ENCODE peak calls at places on chromosome 2, in five cellular contexts. N, W, I, Z and Q are unnamed samples.

GRCh38 chr2:10392100-10392499 is 56.0 kb downstream of the ODC1 start:
- DNase-seq in I (no peak), W (no peak), Z (no peak), N (no peak), Q (no peak)

GRCh38 chr2:189287982-189288494 is 108.5 kb upstream of the COL5A2 start:
- DNase-seq in I (peak; percentile 10), Z (peak; percentile 31), W (no peak), N (no peak), Q (peak; percentile 12)

GRCh38 chr2:189440947-189441708 is at the start of gene WDR75:
- DNase-seq in Z (peak; percentile 74), I (peak; percentile 90), W (peak; percentile 87), N (peak; percentile 94), Q (peak; percentile 91)

GRCh38 chr2:120253021-120253882 is 600 bp downstream of the RALB start:
- DNase-seq in Z (peak; percentile 64), I (no peak), N (peak; percentile 90), W (no peak), Q (peak; percentile 70)

GRCh38 chr2:240449764-240450531 is 14.5 kb downstream of the GPC1 start:
- DNase-seq in W (no peak), Z (no peak), N (no peak), I (no peak), Q (no peak)

GRCh38 chr2:209451209-209451822 is 27.5 kb downstream of the MAP2 start:
- DNase-seq in I (no peak), Z (no peak), N (no peak), W (no peak), Q (no peak)

GRCh38 chr2:232937278-232937906 is 67.3 kb downstream of the SNORC start:
- DNase-seq in N (no peak), Z (peak; percentile 55), I (no peak), W (no peak), Q (peak; percentile 31)

GRCh38 chr2:40797115-40797514 is 345.2 kb upstream of the SLC8A1 start:
- DNase-seq in W (no peak), I (no peak), Z (no peak), N (no peak), Q (peak; percentile 14)

GRCh38 chr2:140990416-140990815 is 1140.4 kb downstream of the LRP1B start:
- DNase-seq in N (no peak), W (no peak), I (no peak), Z (no peak), Q (no peak)

GRCh38 chr2:140234176-140234575 is 1454.0 kb upstream of the NXPH2 start:
- DNase-seq in N (no peak), Z (no peak), W (no peak), I (no peak), Q (no peak)

GRCh38 chr2:218997730-218998129 is 4.5 kb upstream of the CRYBA2 start:
- DNase-seq in N (no peak), Z (no peak), W (no peak), I (peak; percentile 39), Q (no peak)

GRCh38 chr2:212957184-212957583 is 194.2 kb downstream of the IKZF2 start:
- DNase-seq in N (no peak), Z (no peak), W (no peak), I (no peak), Q (no peak)

GRCh38 chr2:196660264-196660663 is 20.7 kb downstream of the CCDC150 start:
- DNase-seq in I (no peak), N (no peak), Z (no peak), W (no peak), Q (no peak)

GRCh38 chr2:8550932-8551621 is 130.8 kb upstream of the ID2 start:
- DNase-seq in W (no peak), Z (no peak), N (no peak), I (no peak), Q (no peak)

GRCh38 chr2:237201461-237202287 is 116.0 kb downstream of the COPS8 start:
- DNase-seq in N (peak; percentile 81), Z (peak; percentile 80), W (no peak), I (no peak), Q (peak; percentile 77)

GRCh38 chr2:125224830-125225229 is 1199.7 kb downstream of the CNTNAP5 start:
- DNase-seq in W (no peak), Z (no peak), N (no peak), I (no peak), Q (no peak)

GRCh38 chr2:214108598-214108997 is 302.3 kb upstream of the VWC2L start:
- DNase-seq in W (no peak), N (no peak), I (no peak), Z (no peak), Q (no peak)

GRCh38 chr2:23561088-23561487 is 176.1 kb downstream of the KLHL29 start:
- DNase-seq in N (no peak), I (no peak), W (no peak), Z (no peak), Q (no peak)

GRCh38 chr2:9205963-9206948 is at the start of gene ASAP2:
- DNase-seq in N (peak; percentile 60), I (no peak), W (no peak), Z (peak; percentile 90), Q (peak; percentile 84)

GRCh38 chr2:57139179-57139578 is 907.4 kb upstream of the VRK2 start:
- DNase-seq in I (no peak), W (no peak), N (no peak), Z (no peak), Q (no peak)

GRCh38 chr2:211241891-211242290 is 685.5 kb downstream of the CPS1 start:
- DNase-seq in N (no peak), I (no peak), W (no peak), Z (no peak), Q (no peak)

GRCh38 chr2:232420463-232421188 is 14.0 kb downstream of the ALPG start:
- DNase-seq in N (no peak), Z (peak; percentile 25), W (no peak), I (no peak), Q (peak; percentile 61)

GRCh38 chr2:3598197-3598910 is 3.4 kb downstream of the COLEC11 start:
- DNase-seq in W (no peak), I (no peak), Z (no peak), N (peak; percentile 30), Q (no peak)

GRCh38 chr2:36408198-36408703 is 52.7 kb downstream of the CRIM1 start:
- DNase-seq in I (no peak), Z (no peak), N (no peak), W (no peak), Q (no peak)

GRCh38 chr2:109344270-109344805 is 215.3 kb downstream of the SH3RF3 start:
- DNase-seq in I (no peak), W (no peak), Z (no peak), N (no peak), Q (no peak)

GRCh38 chr2:23446916-23447315 is 61.9 kb downstream of the KLHL29 start:
- DNase-seq in I (no peak), N (no peak), W (no peak), Z (no peak), Q (no peak)

GRCh38 chr2:100554788-100555407 is 7.9 kb upstream of the PDCL3 start:
- DNase-seq in W (no peak), I (no peak), Z (no peak), N (peak; percentile 57), Q (no peak)